ENCODE peak calls at places on chromosomes 16 and 17, in five cellular contexts. C is stimulated activated CD8-positive, alpha-beta memory T cell treated with anti-CD3 and anti-CD28 coated beads, Interleukin-15, amount 100 ng/mL, for 4 hours; M is astrocyte of the cerebellum; B is lower leg skin; G is CD8-positive, alpha-beta T cell. Q is an unnamed sample.
A peak's percentile ranks its signal among the peaks of the same experiment; 100 is the strongest.

GRCh38 chr17:74757931-74758845 is 9.8 kb downstream of the NHERF1 start:
- DNase-seq in C (no peak), M (no peak), B (no peak), G (peak; percentile 13), Q (no peak)

GRCh38 chr17:76273435-76273921 is 8.3 kb downstream of the UBALD2 start:
- DNase-seq in C (no peak), M (no peak), B (peak; percentile 87), G (no peak), Q (no peak)

GRCh38 chr17:81731271-81731670 is 19.2 kb downstream of the SLC25A10 start:
- DNase-seq in C (no peak), M (peak; percentile 43), B (no peak), G (no peak), Q (no peak)

GRCh38 chr16:24051125-24051524 is 205.0 kb upstream of the CACNG3 start:
- DNase-seq in C (no peak), M (no peak), B (peak; percentile 25), G (no peak), Q (no peak)

GRCh38 chr17:59284317-59284716 is 47.1 kb upstream of the YPEL2 start:
- DNase-seq in C (no peak), M (no peak), B (no peak), G (no peak), Q (no peak)

GRCh38 chr16:81486555-81487061 is 42.0 kb downstream of the CMIP start:
- DNase-seq in C (no peak), M (peak; percentile 99), B (peak; percentile 93), G (no peak), Q (no peak)

GRCh38 chr16:73956592-73957495 is 339.8 kb upstream of the PSMD7 start:
- DNase-seq in C (no peak), M (peak; percentile 18), B (no peak), G (no peak), Q (peak; percentile 27)

GRCh38 chr16:27449434-27450188 is 47.6 kb downstream of the IL21R start:
- DNase-seq in C (peak; percentile 81), M (no peak), B (no peak), G (peak; percentile 95), Q (no peak)

GRCh38 chr17:80424878-80425765 is 10.2 kb downstream of the ENDOV start:
- DNase-seq in C (no peak), M (no peak), B (no peak), G (no peak), Q (no peak)

GRCh38 chr17:47188266-47188665 is 829 bp downstream of the CDC27 start:
- DNase-seq in C (no peak), M (no peak), B (no peak), G (no peak), Q (no peak)

GRCh38 chr16:66275795-66276428 is 90.6 kb upstream of the CDH5 start:
- DNase-seq in C (no peak), M (peak; percentile 67), B (peak; percentile 81), G (no peak), Q (no peak)

Q was measured in KG1.